ENCODE peak calls at places on chromosomes 4 and X, in nine cellular contexts. One of them, this sample, is unnamed.

GRCh38 chrX:45824471-45824870 is 623.8 kb upstream of the DIPK2B start:
- DNase-seq in LNCaP clone FGC: no peak
- DNase-seq in sigmoid colon: no peak
- DNase-seq in choroid plexus epithelial cell: peak; percentile 92
- DNase-seq in fibroblast of villous mesenchyme: peak; percentile 85
- DNase-seq in fibroblast of mammary gland: peak; percentile 95
- DNase-seq in heart left ventricle: no peak
- DNase-seq in cardiac fibroblast: peak; percentile 96
- DNase-seq in left ventricle myocardium inferior: no peak
- DNase-seq in this sample: peak; percentile 70

GRCh38 chrX:22192419-22193086 is 80.2 kb upstream of the CBLL2 start:
- DNase-seq in heart left ventricle: peak; percentile 37
- DNase-seq in choroid plexus epithelial cell: peak; percentile 71
- DNase-seq in fibroblast of mammary gland: peak; percentile 66
- DNase-seq in sigmoid colon: peak; percentile 80
- DNase-seq in left ventricle myocardium inferior: peak; percentile 25
- DNase-seq in cardiac fibroblast: peak; percentile 67
- DNase-seq in LNCaP clone FGC: peak; percentile 13
- DNase-seq in fibroblast of villous mesenchyme: peak; percentile 46
- DNase-seq in this sample: no peak

GRCh38 chr4:40845136-40845910 is 95.6 kb downstream of the NSUN7 start:
- DNase-seq in choroid plexus epithelial cell: no peak
- DNase-seq in sigmoid colon: peak; percentile 36
- DNase-seq in fibroblast of mammary gland: no peak
- DNase-seq in cardiac fibroblast: no peak
- DNase-seq in heart left ventricle: no peak
- DNase-seq in left ventricle myocardium inferior: no peak
- DNase-seq in fibroblast of villous mesenchyme: no peak
- DNase-seq in LNCaP clone FGC: no peak
- DNase-seq in this sample: no peak

GRCh38 chr4:22202351-22203343 is 254.1 kb upstream of the KCNIP4 start:
- DNase-seq in left ventricle myocardium inferior: no peak
- DNase-seq in LNCaP clone FGC: peak; percentile 38
- DNase-seq in fibroblast of mammary gland: no peak
- DNase-seq in heart left ventricle: no peak
- DNase-seq in cardiac fibroblast: no peak
- DNase-seq in fibroblast of villous mesenchyme: peak; percentile 8
- DNase-seq in sigmoid colon: no peak
- DNase-seq in choroid plexus epithelial cell: no peak
- DNase-seq in this sample: no peak

GRCh38 chrX:87409113-87409841 is 108.3 kb upstream of the KLHL4 start:
- DNase-seq in fibroblast of mammary gland: peak; percentile 89
- DNase-seq in choroid plexus epithelial cell: peak; percentile 93
- DNase-seq in fibroblast of villous mesenchyme: peak; percentile 86
- DNase-seq in sigmoid colon: peak; percentile 71
- DNase-seq in LNCaP clone FGC: peak; percentile 10
- DNase-seq in cardiac fibroblast: peak; percentile 91
- DNase-seq in left ventricle myocardium inferior: peak; percentile 16
- DNase-seq in heart left ventricle: peak; percentile 36
- DNase-seq in this sample: no peak

GRCh38 chr4:128298852-128299251 is 11.2 kb upstream of the PGRMC2 start:
- DNase-seq in left ventricle myocardium inferior: no peak
- DNase-seq in fibroblast of villous mesenchyme: no peak
- DNase-seq in cardiac fibroblast: no peak
- DNase-seq in fibroblast of mammary gland: no peak
- DNase-seq in sigmoid colon: no peak
- DNase-seq in choroid plexus epithelial cell: no peak
- DNase-seq in heart left ventricle: no peak
- DNase-seq in LNCaP clone FGC: no peak
- DNase-seq in this sample: no peak

GRCh38 chr4:76584235-76585152 is 149.5 kb downstream of the SHROOM3 start:
- DNase-seq in fibroblast of mammary gland: no peak
- DNase-seq in heart left ventricle: no peak
- DNase-seq in choroid plexus epithelial cell: no peak
- DNase-seq in sigmoid colon: no peak
- DNase-seq in cardiac fibroblast: no peak
- DNase-seq in left ventricle myocardium inferior: no peak
- DNase-seq in fibroblast of villous mesenchyme: peak; percentile 99
- DNase-seq in LNCaP clone FGC: no peak
- DNase-seq in this sample: no peak

GRCh38 chr4:17055788-17056187 is 157.3 kb upstream of the LDB2 start:
- DNase-seq in left ventricle myocardium inferior: no peak
- DNase-seq in cardiac fibroblast: peak; percentile 89
- DNase-seq in heart left ventricle: no peak
- DNase-seq in fibroblast of villous mesenchyme: peak; percentile 74
- DNase-seq in choroid plexus epithelial cell: peak; percentile 96
- DNase-seq in sigmoid colon: no peak
- DNase-seq in LNCaP clone FGC: no peak
- DNase-seq in fibroblast of mammary gland: peak; percentile 95
- DNase-seq in this sample: peak; percentile 82

GRCh38 chr4:144645621-144646522 is at the start of gene HHIP:
- DNase-seq in fibroblast of mammary gland: peak; percentile 36
- DNase-seq in cardiac fibroblast: peak; percentile 82
- DNase-seq in fibroblast of villous mesenchyme: peak; percentile 45
- DNase-seq in choroid plexus epithelial cell: peak; percentile 83
- DNase-seq in heart left ventricle: peak; percentile 21
- DNase-seq in left ventricle myocardium inferior: peak; percentile 27
- DNase-seq in sigmoid colon: peak; percentile 62
- DNase-seq in LNCaP clone FGC: no peak
- DNase-seq in this sample: no peak

GRCh38 chr4:37757705-37758104 is 68.8 kb upstream of the PGM2 start:
- DNase-seq in sigmoid colon: no peak
- DNase-seq in fibroblast of villous mesenchyme: no peak
- DNase-seq in choroid plexus epithelial cell: no peak
- DNase-seq in LNCaP clone FGC: no peak
- DNase-seq in left ventricle myocardium inferior: no peak
- DNase-seq in cardiac fibroblast: no peak
- DNase-seq in fibroblast of mammary gland: no peak
- DNase-seq in heart left ventricle: no peak
- DNase-seq in this sample: no peak

GRCh38 chr4:156953951-156954350 is 17.6 kb downstream of the PDGFC start:
- DNase-seq in cardiac fibroblast: no peak
- DNase-seq in fibroblast of mammary gland: no peak
- DNase-seq in sigmoid colon: no peak
- DNase-seq in heart left ventricle: no peak
- DNase-seq in LNCaP clone FGC: no peak
- DNase-seq in left ventricle myocardium inferior: no peak
- DNase-seq in choroid plexus epithelial cell: no peak
- DNase-seq in fibroblast of villous mesenchyme: no peak
- DNase-seq in this sample: no peak

GRCh38 chr4:16227462-16227868 is 1.2 kb upstream of the TAPT1 start:
- DNase-seq in sigmoid colon: peak; percentile 78
- DNase-seq in fibroblast of villous mesenchyme: peak; percentile 53
- DNase-seq in choroid plexus epithelial cell: peak; percentile 45
- DNase-seq in left ventricle myocardium inferior: peak; percentile 47
- DNase-seq in LNCaP clone FGC: no peak
- DNase-seq in cardiac fibroblast: peak; percentile 39
- DNase-seq in fibroblast of mammary gland: peak; percentile 49
- DNase-seq in heart left ventricle: peak; percentile 33
- DNase-seq in this sample: no peak

GRCh38 chrX:153460826-153461225 is 9.6 kb downstream of the HAUS7 start:
- DNase-seq in left ventricle myocardium inferior: no peak
- DNase-seq in cardiac fibroblast: peak; percentile 58
- DNase-seq in sigmoid colon: no peak
- DNase-seq in fibroblast of villous mesenchyme: peak; percentile 44
- DNase-seq in choroid plexus epithelial cell: peak; percentile 69
- DNase-seq in fibroblast of mammary gland: peak; percentile 48
- DNase-seq in LNCaP clone FGC: no peak
- DNase-seq in heart left ventricle: peak; percentile 25
- DNase-seq in this sample: no peak

GRCh38 chrX:70026112-70026850 is 23.5 kb downstream of the AWAT2 start:
- DNase-seq in choroid plexus epithelial cell: no peak
- DNase-seq in sigmoid colon: no peak
- DNase-seq in heart left ventricle: no peak
- DNase-seq in left ventricle myocardium inferior: no peak
- DNase-seq in LNCaP clone FGC: no peak
- DNase-seq in fibroblast of villous mesenchyme: peak; percentile 42
- DNase-seq in fibroblast of mammary gland: peak; percentile 29
- DNase-seq in cardiac fibroblast: no peak
- DNase-seq in this sample: no peak

GRCh38 chrX:83593634-83594294 is 85.7 kb downstream of the POU3F4 start:
- DNase-seq in cardiac fibroblast: no peak
- DNase-seq in choroid plexus epithelial cell: no peak
- DNase-seq in fibroblast of mammary gland: no peak
- DNase-seq in LNCaP clone FGC: no peak
- DNase-seq in fibroblast of villous mesenchyme: no peak
- DNase-seq in left ventricle myocardium inferior: no peak
- DNase-seq in sigmoid colon: no peak
- DNase-seq in heart left ventricle: no peak
- DNase-seq in this sample: no peak

GRCh38 chr4:140052050-140052449 is 101.9 kb downstream of the MAML3 start:
- DNase-seq in fibroblast of mammary gland: peak; percentile 58
- DNase-seq in cardiac fibroblast: peak; percentile 65
- DNase-seq in sigmoid colon: no peak
- DNase-seq in LNCaP clone FGC: no peak
- DNase-seq in choroid plexus epithelial cell: peak; percentile 75
- DNase-seq in left ventricle myocardium inferior: peak; percentile 47
- DNase-seq in fibroblast of villous mesenchyme: peak; percentile 54
- DNase-seq in heart left ventricle: peak; percentile 44
- DNase-seq in this sample: no peak

GRCh38 chrX:10395179-10395578 is 225.2 kb downstream of the MID1 start:
- DNase-seq in fibroblast of villous mesenchyme: no peak
- DNase-seq in left ventricle myocardium inferior: no peak
- DNase-seq in choroid plexus epithelial cell: no peak
- DNase-seq in cardiac fibroblast: no peak
- DNase-seq in fibroblast of mammary gland: peak; percentile 12
- DNase-seq in LNCaP clone FGC: no peak
- DNase-seq in heart left ventricle: no peak
- DNase-seq in sigmoid colon: no peak
- DNase-seq in this sample: no peak

GRCh38 chr4:71518283-71518989 is 179.6 kb downstream of the SLC4A4 start:
- DNase-seq in left ventricle myocardium inferior: no peak
- DNase-seq in cardiac fibroblast: no peak
- DNase-seq in choroid plexus epithelial cell: no peak
- DNase-seq in fibroblast of villous mesenchyme: no peak
- DNase-seq in sigmoid colon: no peak
- DNase-seq in fibroblast of mammary gland: no peak
- DNase-seq in heart left ventricle: no peak
- DNase-seq in LNCaP clone FGC: no peak
- DNase-seq in this sample: no peak
- H3K4me3 ChIP-seq in left ventricle myocardium inferior: no peak overlapping the region
- H3K4me3 ChIP-seq in cardiac fibroblast: no peak overlapping the region
- H3K4me3 ChIP-seq in choroid plexus epithelial cell: no peak overlapping the region
- H3K4me3 ChIP-seq in fibroblast of villous mesenchyme: no peak overlapping the region
- H3K4me3 ChIP-seq in sigmoid colon: no peak overlapping the region
- H3K4me3 ChIP-seq in fibroblast of mammary gland: no peak overlapping the region
- H3K4me3 ChIP-seq in heart left ventricle: no peak overlapping the region
- H3K4me3 ChIP-seq in LNCaP clone FGC: no peak overlapping the region
- H3K4me3 ChIP-seq in this sample: no peak overlapping the region

GRCh38 chr4:42278709-42279324 is 118.5 kb upstream of the SHISA3 start:
- DNase-seq in heart left ventricle: no peak
- DNase-seq in cardiac fibroblast: no peak
- DNase-seq in fibroblast of mammary gland: no peak
- DNase-seq in sigmoid colon: no peak
- DNase-seq in fibroblast of villous mesenchyme: no peak
- DNase-seq in choroid plexus epithelial cell: no peak
- DNase-seq in LNCaP clone FGC: no peak
- DNase-seq in left ventricle myocardium inferior: no peak
- DNase-seq in this sample: no peak

GRCh38 chr4:42277291-42277690 is 120.0 kb upstream of the SHISA3 start:
- DNase-seq in choroid plexus epithelial cell: no peak
- DNase-seq in fibroblast of villous mesenchyme: peak; percentile 12
- DNase-seq in LNCaP clone FGC: no peak
- DNase-seq in fibroblast of mammary gland: peak; percentile 45
- DNase-seq in sigmoid colon: no peak
- DNase-seq in heart left ventricle: no peak
- DNase-seq in left ventricle myocardium inferior: no peak
- DNase-seq in cardiac fibroblast: no peak
- DNase-seq in this sample: no peak

GRCh38 chr4:42282081-42282901 is 115.0 kb upstream of the SHISA3 start:
- DNase-seq in choroid plexus epithelial cell: peak; percentile 74
- DNase-seq in fibroblast of mammary gland: peak; percentile 74
- DNase-seq in left ventricle myocardium inferior: peak; percentile 29
- DNase-seq in fibroblast of villous mesenchyme: peak; percentile 72
- DNase-seq in cardiac fibroblast: peak; percentile 85
- DNase-seq in LNCaP clone FGC: no peak
- DNase-seq in sigmoid colon: no peak
- DNase-seq in heart left ventricle: peak; percentile 49
- DNase-seq in this sample: peak; percentile 3

GRCh38 chr4:42281324-42282020 is 115.8 kb upstream of the SHISA3 start:
- DNase-seq in cardiac fibroblast: no peak
- DNase-seq in choroid plexus epithelial cell: no peak
- DNase-seq in sigmoid colon: no peak
- DNase-seq in heart left ventricle: no peak
- DNase-seq in LNCaP clone FGC: no peak
- DNase-seq in fibroblast of mammary gland: peak; percentile 4
- DNase-seq in left ventricle myocardium inferior: no peak
- DNase-seq in fibroblast of villous mesenchyme: no peak
- DNase-seq in this sample: no peak

GRCh38 chr4:42280327-42281095 is 116.8 kb upstream of the SHISA3 start:
- DNase-seq in choroid plexus epithelial cell: peak; percentile 40
- DNase-seq in cardiac fibroblast: peak; percentile 61
- DNase-seq in left ventricle myocardium inferior: no peak
- DNase-seq in LNCaP clone FGC: no peak
- DNase-seq in fibroblast of mammary gland: peak; percentile 48
- DNase-seq in sigmoid colon: no peak
- DNase-seq in fibroblast of villous mesenchyme: peak; percentile 21
- DNase-seq in heart left ventricle: no peak
- DNase-seq in this sample: no peak
- TF ChIP-seq CTCF in choroid plexus epithelial cell: peak; percentile 71
- TF ChIP-seq CTCF in cardiac fibroblast: peak; percentile 74
- TF ChIP-seq CTCF in left ventricle myocardium inferior: peak; percentile 66
- TF ChIP-seq CTCF in LNCaP clone FGC: peak; percentile 64
- TF ChIP-seq CTCF in fibroblast of mammary gland: peak; percentile 77
- TF ChIP-seq CTCF in sigmoid colon: no peak
- TF ChIP-seq CTCF in fibroblast of villous mesenchyme: peak; percentile 67
- TF ChIP-seq CTCF in heart left ventricle: peak; percentile 56
- TF ChIP-seq CTCF in this sample: peak; percentile 41

GRCh38 chr4:125522992-125523391 is 208.2 kb downstream of the FAT4 start:
- DNase-seq in choroid plexus epithelial cell: no peak
- DNase-seq in fibroblast of mammary gland: no peak
- DNase-seq in fibroblast of villous mesenchyme: no peak
- DNase-seq in heart left ventricle: no peak
- DNase-seq in sigmoid colon: no peak
- DNase-seq in cardiac fibroblast: no peak
- DNase-seq in LNCaP clone FGC: no peak
- DNase-seq in left ventricle myocardium inferior: no peak
- DNase-seq in this sample: no peak
- H3K4me3 ChIP-seq in choroid plexus epithelial cell: no peak overlapping the region
- H3K4me3 ChIP-seq in fibroblast of mammary gland: no peak overlapping the region
- H3K4me3 ChIP-seq in fibroblast of villous mesenchyme: no peak overlapping the region
- H3K4me3 ChIP-seq in heart left ventricle: no peak overlapping the region
- H3K4me3 ChIP-seq in sigmoid colon: no peak overlapping the region
- H3K4me3 ChIP-seq in cardiac fibroblast: no peak overlapping the region
- H3K4me3 ChIP-seq in LNCaP clone FGC: no peak overlapping the region
- H3K4me3 ChIP-seq in left ventricle myocardium inferior: no peak overlapping the region
- H3K4me3 ChIP-seq in this sample: no peak overlapping the region

GRCh38 chrX:137164329-137164728 is 130.5 kb upstream of the GPR101 start:
- DNase-seq in heart left ventricle: no peak
- DNase-seq in choroid plexus epithelial cell: no peak
- DNase-seq in cardiac fibroblast: no peak
- DNase-seq in left ventricle myocardium inferior: no peak
- DNase-seq in LNCaP clone FGC: no peak
- DNase-seq in fibroblast of mammary gland: no peak
- DNase-seq in sigmoid colon: no peak
- DNase-seq in fibroblast of villous mesenchyme: no peak
- DNase-seq in this sample: no peak

GRCh38 chrX:137171626-137172025 is 137.8 kb upstream of the GPR101 start:
- DNase-seq in fibroblast of mammary gland: no peak
- DNase-seq in cardiac fibroblast: no peak
- DNase-seq in LNCaP clone FGC: no peak
- DNase-seq in heart left ventricle: no peak
- DNase-seq in sigmoid colon: no peak
- DNase-seq in choroid plexus epithelial cell: no peak
- DNase-seq in fibroblast of villous mesenchyme: no peak
- DNase-seq in left ventricle myocardium inferior: no peak
- DNase-seq in this sample: no peak

GRCh38 chrX:137166591-137166990 is 132.8 kb upstream of the GPR101 start:
- DNase-seq in cardiac fibroblast: no peak
- DNase-seq in sigmoid colon: no peak
- DNase-seq in fibroblast of mammary gland: no peak
- DNase-seq in heart left ventricle: no peak
- DNase-seq in LNCaP clone FGC: no peak
- DNase-seq in choroid plexus epithelial cell: no peak
- DNase-seq in fibroblast of villous mesenchyme: no peak
- DNase-seq in left ventricle myocardium inferior: no peak
- DNase-seq in this sample: no peak
- TF ChIP-seq CTCF in cardiac fibroblast: no peak
- TF ChIP-seq CTCF in sigmoid colon: no peak
- TF ChIP-seq CTCF in fibroblast of mammary gland: peak; percentile 12
- TF ChIP-seq CTCF in heart left ventricle: no peak
- TF ChIP-seq CTCF in LNCaP clone FGC: peak; percentile 23
- TF ChIP-seq CTCF in choroid plexus epithelial cell: no peak
- TF ChIP-seq CTCF in fibroblast of villous mesenchyme: peak; percentile 10
- TF ChIP-seq CTCF in left ventricle myocardium inferior: no peak
- TF ChIP-seq CTCF in this sample: no peak

This sample was measured in AG04449.